ENCODE peak calls at places on chromosome 20, in five cellular contexts. O is activated T-cell treated with anti-CD3 and anti-CD28 coated beads, Interleukin-2, amount 50 U/mL, for 72 hours; V is neural crest cell; I is stimulated activated effector memory CD8-positive, alpha-beta T cell treated with anti-CD3 and anti-CD28 coated beads, Interleukin-12 subunit alpha, Interleukin-12 subunit beta, amount 100 ng/mL, for 72 hours; S is GM12892. P is an unnamed sample.

GRCh38 chr20:41029150-41029872 is 689 bp downstream of the TOP1 start:
- DNase-seq in O (peak; percentile 58), V (peak; percentile 15), I (peak; percentile 46), S (peak; percentile 42), P (peak; percentile 50)

GRCh38 chr20:23835716-23836115 is 9.2 kb upstream of the CST2 start:
- DNase-seq in O (no peak), S (no peak), V (no peak), I (no peak), P (no peak)

GRCh38 chr20:373171-373890 is 7.2 kb upstream of the TRIB3 start:
- DNase-seq in I (no peak), O (no peak), V (no peak), S (no peak), P (no peak)

GRCh38 chr20:38987777-38988176 is 25.6 kb downstream of the DHX35 start:
- DNase-seq in I (no peak), S (peak; percentile 18), O (no peak), V (no peak), P (no peak)

GRCh38 chr20:63635431-63636141 is 8.7 kb upstream of the GMEB2 start:
- DNase-seq in I (peak; percentile 40), V (no peak), S (no peak), O (peak; percentile 77), P (peak; percentile 57)

GRCh38 chr20:48384147-48384818 is 443.5 kb downstream of the PREX1 start:
- DNase-seq in S (peak; percentile 43), V (no peak), O (peak; percentile 17), I (no peak), P (no peak)

GRCh38 chr20:57428611-57429496 is 37.7 kb downstream of the RBM38 start:
- DNase-seq in V (no peak), S (no peak), O (no peak), I (no peak), P (no peak)

GRCh38 chr20:58722877-58723627 is 30.5 kb downstream of the NPEPL1 start:
- DNase-seq in O (no peak), S (no peak), I (no peak), V (no peak), P (no peak)

GRCh38 chr20:62961310-62961783 is 8.8 kb downstream of the SLC17A9 start:
- DNase-seq in O (no peak), S (no peak), I (no peak), V (no peak), P (no peak)

GRCh38 chr20:61896058-61896961 is 169.4 kb downstream of the TAF4 start:
- DNase-seq in S (peak; percentile 78), O (peak; percentile 16), V (peak; percentile 61), I (peak; percentile 11), P (no peak)

GRCh38 chr20:62120990-62121775 is 1.1 kb upstream of the LSM14B start:
- DNase-seq in I (no peak), O (no peak), S (no peak), V (no peak), P (no peak)

GRCh38 chr20:13009682-13010406 is 1.1 kb downstream of the SPTLC3 start:
- DNase-seq in I (no peak), S (peak; percentile 3), O (peak; percentile 5), V (no peak), P (no peak)

GRCh38 chr20:20370087-20370575 is 2.2 kb downstream of the INSM1 start:
- DNase-seq in S (no peak), I (no peak), V (no peak), O (no peak), P (no peak)

GRCh38 chr20:64066984-64067605 is 4.1 kb downstream of the TCEA2 start:
- DNase-seq in V (no peak), O (no peak), I (no peak), S (no peak), P (no peak)

GRCh38 chr20:46978871-46979536 is 84.4 kb downstream of the EYA2 start:
- DNase-seq in I (no peak), S (no peak), O (no peak), V (peak; percentile 14), P (no peak)

GRCh38 chr20:57250607-57251343 is 15.7 kb downstream of the BMP7 start:
- DNase-seq in S (no peak), V (no peak), I (no peak), O (peak; percentile 20), P (no peak)